ENCODE peak calls at places on chromosomes 1 and 21, in five cellular contexts. One of them, this sample, is unnamed. For H3K4me1, the result is how much of the 10 kb centered on the place peaks cover.

GRCh38 chr1:64043328-64043727 is 160.1 kb upstream of the UBE2U start:
- DNase-seq in heart left ventricle: no peak
- DNase-seq in aorta: no peak
- DNase-seq in Caco-2: no peak
- DNase-seq in breast epithelium: no peak
- DNase-seq in this sample: no peak

GRCh38 chr1:168375901-168376300 is 95.2 kb downstream of the TBX19 start:
- DNase-seq in heart left ventricle: no peak
- DNase-seq in aorta: no peak
- DNase-seq in Caco-2: no peak
- DNase-seq in breast epithelium: no peak
- DNase-seq in this sample: no peak

GRCh38 chr1:71307451-71307850 is 226.6 kb upstream of the ZRANB2 start:
- DNase-seq in heart left ventricle: no peak
- DNase-seq in aorta: no peak
- DNase-seq in Caco-2: no peak
- DNase-seq in breast epithelium: no peak
- DNase-seq in this sample: no peak

GRCh38 chr21:25298512-25299491 is 308.5 kb downstream of the MRPL39 start:
- DNase-seq in heart left ventricle: no peak
- DNase-seq in aorta: no peak
- DNase-seq in Caco-2: no peak
- DNase-seq in breast epithelium: no peak
- DNase-seq in this sample: no peak

GRCh38 chr21:32653326-32653901 is 41.2 kb upstream of the CFAP298 start:
- DNase-seq in heart left ventricle: no peak
- DNase-seq in aorta: no peak
- DNase-seq in Caco-2: no peak
- DNase-seq in breast epithelium: no peak
- DNase-seq in this sample: no peak

GRCh38 chr21:41762236-41762635 is 4.6 kb downstream of the RIPK4 start:
- DNase-seq in heart left ventricle: no peak
- DNase-seq in aorta: no peak
- DNase-seq in Caco-2: no peak
- DNase-seq in breast epithelium: no peak
- DNase-seq in this sample: peak

GRCh38 chr1:25556791-25557476 is 13.5 kb downstream of the LDLRAP1 start:
- DNase-seq in heart left ventricle: no peak
- DNase-seq in aorta: no peak
- DNase-seq in Caco-2: no peak
- DNase-seq in breast epithelium: no peak
- DNase-seq in this sample: no peak

GRCh38 chr1:180230416-180230790 is 339 bp downstream of the LHX4 start:
- DNase-seq in heart left ventricle: no peak
- DNase-seq in aorta: no peak
- DNase-seq in Caco-2: no peak
- DNase-seq in breast epithelium: no peak
- DNase-seq in this sample: no peak

GRCh38 chr21:35649186-35649585 is 411.1 kb downstream of the SETD4 start:
- DNase-seq in heart left ventricle: no peak
- DNase-seq in aorta: no peak
- DNase-seq in Caco-2: no peak
- DNase-seq in breast epithelium: no peak
- DNase-seq in this sample: no peak

GRCh38 chr1:12275370-12275769 is 45.5 kb downstream of the VPS13D start:
- DNase-seq in heart left ventricle: no peak
- DNase-seq in aorta: peak
- DNase-seq in Caco-2: no peak
- DNase-seq in breast epithelium: no peak
- DNase-seq in this sample: peak

GRCh38 chr1:208980590-208980989 is 602.9 kb upstream of the CAMK1G start:
- DNase-seq in heart left ventricle: no peak
- DNase-seq in aorta: no peak
- DNase-seq in Caco-2: no peak
- DNase-seq in breast epithelium: no peak
- DNase-seq in this sample: no peak

GRCh38 chr1:163083690-163084089 is 14.5 kb downstream of the RGS4 start:
- DNase-seq in heart left ventricle: no peak
- DNase-seq in aorta: no peak
- DNase-seq in Caco-2: no peak
- DNase-seq in breast epithelium: no peak
- DNase-seq in this sample: no peak

GRCh38 chr1:228490120-228491078 is 3.2 kb downstream of the RNF187 start:
- DNase-seq in heart left ventricle: peak
- DNase-seq in aorta: no peak
- DNase-seq in Caco-2: no peak
- DNase-seq in breast epithelium: no peak
- DNase-seq in this sample: no peak

GRCh38 chr21:31614705-31615104 is 44.8 kb upstream of the SOD1 start:
- DNase-seq in heart left ventricle: no peak
- DNase-seq in aorta: no peak
- DNase-seq in Caco-2: no peak
- DNase-seq in breast epithelium: no peak
- DNase-seq in this sample: no peak

GRCh38 chr1:165637427-165637826 is 6.4 kb downstream of the MGST3 start:
- DNase-seq in heart left ventricle: no peak
- DNase-seq in aorta: no peak
- DNase-seq in Caco-2: peak
- DNase-seq in breast epithelium: no peak
- DNase-seq in this sample: no peak

GRCh38 chr1:32393832-32394140 is 455 bp downstream of the BSDC1 start:
- DNase-seq in heart left ventricle: no peak
- DNase-seq in aorta: no peak
- DNase-seq in Caco-2: peak
- DNase-seq in breast epithelium: peak
- DNase-seq in this sample: no peak

GRCh38 chr1:189859385-189859977 is 618.2 kb downstream of the BRINP3 start:
- DNase-seq in heart left ventricle: no peak
- DNase-seq in aorta: no peak
- DNase-seq in Caco-2: peak
- DNase-seq in breast epithelium: no peak
- DNase-seq in this sample: peak

GRCh38 chr1:19387045-19387467 is 74.9 kb downstream of the SLC66A1 start:
- DNase-seq in heart left ventricle: no peak
- DNase-seq in aorta: peak
- DNase-seq in Caco-2: peak
- DNase-seq in breast epithelium: no peak
- DNase-seq in this sample: no peak

GRCh38 chr1:19385236-19385635 is 73.1 kb downstream of the SLC66A1 start:
- DNase-seq in heart left ventricle: no peak
- DNase-seq in aorta: no peak
- DNase-seq in Caco-2: no peak
- DNase-seq in breast epithelium: no peak
- DNase-seq in this sample: no peak

GRCh38 chr1:19385869-19386591 is 73.9 kb downstream of the SLC66A1 start:
- DNase-seq in heart left ventricle: peak
- DNase-seq in aorta: peak
- DNase-seq in Caco-2: peak
- DNase-seq in breast epithelium: no peak
- DNase-seq in this sample: no peak

GRCh38 chr1:19384113-19384512 is 72.0 kb downstream of the SLC66A1 start:
- DNase-seq in heart left ventricle: peak
- DNase-seq in aorta: peak
- DNase-seq in Caco-2: no peak
- DNase-seq in breast epithelium: no peak
- DNase-seq in this sample: no peak

GRCh38 chr1:19384772-19385187 is 72.7 kb downstream of the SLC66A1 start:
- DNase-seq in heart left ventricle: no peak
- DNase-seq in aorta: peak
- DNase-seq in Caco-2: peak
- DNase-seq in breast epithelium: no peak
- DNase-seq in this sample: no peak
- H3K4me3 ChIP-seq in heart left ventricle: no peak
- H3K4me3 ChIP-seq in aorta: no peak
- H3K4me3 ChIP-seq in Caco-2: no peak
- H3K4me3 ChIP-seq in breast epithelium: no peak
- H3K4me3 ChIP-seq in this sample: no peak

GRCh38 chr1:16017461-16018303 is at the start of gene HSPB7:
- DNase-seq in heart left ventricle: peak
- DNase-seq in aorta: peak
- DNase-seq in Caco-2: no peak
- DNase-seq in breast epithelium: peak
- DNase-seq in this sample: no peak

GRCh38 chr1:16015491-16015890 is 2.4 kb downstream of the HSPB7 start:
- DNase-seq in heart left ventricle: no peak
- DNase-seq in aorta: no peak
- DNase-seq in Caco-2: no peak
- DNase-seq in breast epithelium: no peak
- DNase-seq in this sample: no peak

GRCh38 chr1:16017076-16017460 is 775 bp downstream of the HSPB7 start:
- DNase-seq in heart left ventricle: no peak
- DNase-seq in aorta: no peak
- DNase-seq in Caco-2: no peak
- DNase-seq in breast epithelium: no peak
- DNase-seq in this sample: no peak

GRCh38 chr1:16014509-16015482 is 3.0 kb downstream of the HSPB7 start:
- DNase-seq in heart left ventricle: peak
- DNase-seq in aorta: peak
- DNase-seq in Caco-2: no peak
- DNase-seq in breast epithelium: no peak
- DNase-seq in this sample: no peak

DNA sequence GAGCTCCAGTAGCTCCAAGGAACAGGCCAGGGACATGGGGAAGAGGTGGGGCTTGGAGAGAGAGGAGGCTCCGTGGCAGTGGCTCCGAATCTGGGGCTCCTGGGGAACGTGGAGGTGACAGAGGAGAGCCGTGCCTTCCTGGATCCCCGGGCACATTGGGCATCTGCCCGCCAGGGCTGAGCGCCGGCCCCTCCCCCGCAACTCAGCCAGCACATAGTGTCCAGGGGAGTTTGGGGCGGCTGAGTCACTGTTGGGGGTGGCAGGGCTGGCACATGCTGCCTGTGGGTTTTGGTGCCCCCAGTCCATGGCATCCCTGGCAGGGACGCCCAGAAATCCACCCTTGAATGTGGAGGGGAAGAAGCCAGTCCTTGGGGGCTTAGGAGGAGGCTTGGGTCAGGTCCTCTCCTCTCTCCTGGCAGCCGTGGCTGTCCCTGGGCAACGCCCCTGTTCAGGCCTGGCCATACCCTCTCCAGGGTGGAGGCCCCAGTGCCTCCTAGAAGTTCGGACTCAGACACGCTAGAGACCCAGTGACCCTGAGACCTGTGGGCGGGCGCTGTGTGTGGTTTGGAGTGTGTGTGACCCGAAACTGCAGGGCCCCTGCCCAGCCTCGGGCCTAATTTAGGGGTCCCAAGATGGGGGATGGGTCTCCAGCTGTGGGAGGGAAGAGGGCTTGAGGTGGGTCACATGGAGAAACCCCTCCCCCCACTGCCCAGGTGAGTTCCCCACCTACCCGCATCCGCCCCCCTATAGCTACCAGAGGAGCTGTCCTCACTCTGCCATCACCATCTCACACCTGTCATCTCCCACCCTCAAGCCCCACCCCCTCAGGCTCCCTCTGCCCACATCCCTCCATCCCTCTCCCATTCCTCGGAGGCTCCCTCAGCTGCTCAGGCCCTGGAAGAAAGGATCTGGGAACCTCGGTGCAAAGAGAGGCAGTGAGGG is 1.6 kb downstream of the HSPB7 start:
- DNase-seq in heart left ventricle: peak
- DNase-seq in aorta: peak
- DNase-seq in Caco-2: no peak
- DNase-seq in breast epithelium: no peak
- DNase-seq in this sample: no peak
- H3K4me1 ChIP-seq in heart left ventricle: under half
- H3K4me1 ChIP-seq in aorta: under half
- H3K4me1 ChIP-seq in Caco-2: under half
- H3K4me1 ChIP-seq in breast epithelium: under half
- H3K4me1 ChIP-seq in this sample: under half

DNA sequence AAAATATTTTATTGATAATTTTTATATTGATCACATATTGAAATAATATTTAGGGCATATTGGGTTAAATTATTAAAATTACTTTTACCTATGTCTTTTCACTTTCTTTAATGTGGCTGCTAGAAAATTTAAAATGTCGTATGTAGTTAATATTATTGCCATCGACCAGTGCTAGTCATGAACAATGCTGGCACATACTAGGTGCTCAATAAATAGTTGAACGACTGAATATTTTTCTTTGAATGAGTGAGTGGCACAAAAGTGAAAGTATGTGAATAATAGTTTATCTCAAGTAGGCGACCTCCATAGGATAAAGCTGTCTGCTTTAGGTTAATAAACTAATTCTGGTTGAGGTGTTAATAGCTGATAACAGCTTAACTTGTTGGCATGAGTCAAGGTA is 150.8 kb upstream of the FGGY start:
- DNase-seq in heart left ventricle: no peak
- DNase-seq in aorta: no peak
- DNase-seq in Caco-2: no peak
- DNase-seq in breast epithelium: no peak
- DNase-seq in this sample: no peak
- H3K4me3 ChIP-seq in heart left ventricle: no peak
- H3K4me3 ChIP-seq in aorta: peak
- H3K4me3 ChIP-seq in Caco-2: no peak
- H3K4me3 ChIP-seq in breast epithelium: no peak
- H3K4me3 ChIP-seq in this sample: no peak

GRCh38 chr1:85319488-85319887 is 43.1 kb upstream of the BCL10 start:
- DNase-seq in heart left ventricle: no peak
- DNase-seq in aorta: no peak
- DNase-seq in Caco-2: no peak
- DNase-seq in breast epithelium: no peak
- DNase-seq in this sample: no peak

GRCh38 chr1:85318217-85318616 is 41.8 kb upstream of the BCL10 start:
- DNase-seq in heart left ventricle: no peak
- DNase-seq in aorta: no peak
- DNase-seq in Caco-2: no peak
- DNase-seq in breast epithelium: no peak
- DNase-seq in this sample: no peak

GRCh38 chr1:85315789-85316188 is 39.4 kb upstream of the BCL10 start:
- DNase-seq in heart left ventricle: peak
- DNase-seq in aorta: no peak
- DNase-seq in Caco-2: no peak
- DNase-seq in breast epithelium: no peak
- DNase-seq in this sample: no peak

GRCh38 chr1:85316324-85316723 is 39.9 kb upstream of the BCL10 start:
- DNase-seq in heart left ventricle: no peak
- DNase-seq in aorta: no peak
- DNase-seq in Caco-2: no peak
- DNase-seq in breast epithelium: no peak
- DNase-seq in this sample: no peak

DNA sequence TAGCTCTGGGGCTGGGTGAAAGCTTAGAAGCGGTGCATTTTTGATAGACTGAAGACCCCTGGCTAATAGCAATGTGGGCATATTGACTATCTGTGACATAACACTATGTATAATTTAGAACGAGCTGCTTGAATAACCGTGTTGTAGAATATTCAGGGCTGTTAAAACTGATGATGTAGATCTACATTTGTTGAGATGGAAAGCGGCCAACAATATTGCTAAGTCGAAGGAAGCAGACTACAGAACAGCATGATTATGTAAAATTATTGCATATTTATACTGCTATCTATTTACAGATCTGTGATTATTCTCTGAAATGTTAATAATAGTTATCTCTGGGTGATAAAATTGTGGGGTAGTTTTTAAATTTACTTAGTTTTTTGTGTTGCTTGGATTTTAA is 41.1 kb upstream of the BCL10 start:
- DNase-seq in heart left ventricle: no peak
- DNase-seq in aorta: no peak
- DNase-seq in Caco-2: no peak
- DNase-seq in breast epithelium: no peak
- DNase-seq in this sample: no peak
- H3K4me1 ChIP-seq in heart left ventricle: under half
- H3K4me1 ChIP-seq in aorta: under half
- H3K4me1 ChIP-seq in Caco-2: under half
- H3K4me1 ChIP-seq in breast epithelium: under half
- H3K4me1 ChIP-seq in this sample: under half

GRCh38 chr1:214551052-214551435 is 358 bp downstream of the PTPN14 start:
- DNase-seq in heart left ventricle: peak
- DNase-seq in aorta: peak
- DNase-seq in Caco-2: peak
- DNase-seq in breast epithelium: peak
- DNase-seq in this sample: no peak
- H3K4me3 ChIP-seq in heart left ventricle: peak
- H3K4me3 ChIP-seq in aorta: peak
- H3K4me3 ChIP-seq in Caco-2: peak
- H3K4me3 ChIP-seq in breast epithelium: peak
- H3K4me3 ChIP-seq in this sample: peak